ENCODE peak calls at places on chromosomes 13 and 19, in four cellular contexts. One of them, this sample, is unnamed.
A peak's percentile ranks its signal among the peaks of the same experiment; 100 is the strongest.

GRCh38 chr13:106524108-106524507 is 11.4 kb downstream of the EFNB2 start:
- DNase-seq in WERI-Rb-1: no peak
- DNase-seq in heart left ventricle: no peak
- DNase-seq in fibroblast of lung: no peak
- DNase-seq in this sample: no peak

GRCh38 chr19:45827459-45828093 is 12.5 kb upstream of the RSPH6A start:
- DNase-seq in heart left ventricle: no peak
- DNase-seq in fibroblast of lung: no peak
- DNase-seq in WERI-Rb-1: no peak
- DNase-seq in this sample: no peak

GRCh38 chr13:42538996-42539395 is 35.0 kb upstream of the TNFSF11 start:
- DNase-seq in WERI-Rb-1: no peak
- DNase-seq in heart left ventricle: no peak
- DNase-seq in fibroblast of lung: no peak
- DNase-seq in this sample: no peak

GRCh38 chr13:40269086-40269485 is 397.4 kb downstream of the FOXO1 start:
- DNase-seq in fibroblast of lung: peak; percentile 12
- DNase-seq in WERI-Rb-1: peak; percentile 8
- DNase-seq in heart left ventricle: peak; percentile 48
- DNase-seq in this sample: no peak

GRCh38 chr13:48318014-48318713 is 14.6 kb downstream of the RB1 start:
- DNase-seq in fibroblast of lung: no peak
- DNase-seq in heart left ventricle: peak; percentile 53
- DNase-seq in WERI-Rb-1: no peak
- DNase-seq in this sample: no peak

GRCh38 chr13:22789916-22790315 is 390.9 kb upstream of the SGCG start:
- DNase-seq in fibroblast of lung: no peak
- DNase-seq in heart left ventricle: no peak
- DNase-seq in WERI-Rb-1: no peak
- DNase-seq in this sample: no peak

GRCh38 chr13:46374710-46375109 is 12.3 kb downstream of the RUBCNL start:
- DNase-seq in WERI-Rb-1: no peak
- DNase-seq in heart left ventricle: no peak
- DNase-seq in fibroblast of lung: no peak
- DNase-seq in this sample: no peak

GRCh38 chr19:55461974-55462628 is 659 bp upstream of the ISOC2 start:
- DNase-seq in WERI-Rb-1: no peak
- DNase-seq in heart left ventricle: no peak
- DNase-seq in fibroblast of lung: peak; percentile 48
- DNase-seq in this sample: no peak

GRCh38 chr13:31122143-31122542 is 39.6 kb downstream of the HSPH1 start:
- DNase-seq in fibroblast of lung: no peak
- DNase-seq in heart left ventricle: no peak
- DNase-seq in WERI-Rb-1: no peak
- DNase-seq in this sample: no peak

GRCh38 chr19:16062789-16063188 is 13.5 kb upstream of the TPM4 start:
- DNase-seq in fibroblast of lung: no peak
- DNase-seq in WERI-Rb-1: peak; percentile 60
- DNase-seq in heart left ventricle: no peak
- DNase-seq in this sample: no peak

GRCh38 chr19:54439174-54439851 is 9.7 kb upstream of the LENG8 start:
- DNase-seq in heart left ventricle: peak; percentile 33
- DNase-seq in fibroblast of lung: peak; percentile 28
- DNase-seq in WERI-Rb-1: peak; percentile 69
- DNase-seq in this sample: no peak

GRCh38 chr13:27334774-27335490 is 64.3 kb downstream of the RASL11A start:
- DNase-seq in heart left ventricle: no peak
- DNase-seq in WERI-Rb-1: peak; percentile 83
- DNase-seq in fibroblast of lung: peak; percentile 55
- DNase-seq in this sample: no peak

GRCh38 chr19:2729943-2730818 is 9.0 kb upstream of the DIRAS1 start:
- DNase-seq in heart left ventricle: no peak
- DNase-seq in WERI-Rb-1: no peak
- DNase-seq in fibroblast of lung: no peak
- DNase-seq in this sample: no peak

GRCh38 chr13:68099616-68100015 is 869.5 kb upstream of the PCDH9 start:
- DNase-seq in WERI-Rb-1: no peak
- DNase-seq in heart left ventricle: no peak
- DNase-seq in fibroblast of lung: peak; percentile 77
- DNase-seq in this sample: no peak

GRCh38 chr19:482186-483041 is 13.9 kb upstream of the MADCAM1 start:
- DNase-seq in fibroblast of lung: no peak
- DNase-seq in WERI-Rb-1: no peak
- DNase-seq in heart left ventricle: peak; percentile 18
- DNase-seq in this sample: no peak

GRCh38 chr13:53238241-53238640 is 209.6 kb downstream of the OLFM4 start:
- DNase-seq in WERI-Rb-1: no peak
- DNase-seq in fibroblast of lung: no peak
- DNase-seq in heart left ventricle: no peak
- DNase-seq in this sample: no peak

GRCh38 chr19:2561895-2562294 is 86.0 kb downstream of the GADD45B start:
- DNase-seq in WERI-Rb-1: no peak
- DNase-seq in fibroblast of lung: no peak
- DNase-seq in heart left ventricle: peak; percentile 20
- DNase-seq in this sample: no peak

GRCh38 chr13:44207476-44207875 is 166.1 kb upstream of the SERP2 start:
- DNase-seq in heart left ventricle: no peak
- DNase-seq in WERI-Rb-1: no peak
- DNase-seq in fibroblast of lung: no peak
- DNase-seq in this sample: no peak

GRCh38 chr13:96958286-96958891 is 35.9 kb downstream of the OXGR1 start:
- DNase-seq in WERI-Rb-1: no peak
- DNase-seq in heart left ventricle: no peak
- DNase-seq in fibroblast of lung: peak; percentile 40
- DNase-seq in this sample: peak; percentile 15

GRCh38 chr13:41780736-41781708 is 179.9 kb downstream of the VWA8 start:
- DNase-seq in fibroblast of lung: peak; percentile 74
- DNase-seq in heart left ventricle: no peak
- DNase-seq in WERI-Rb-1: no peak
- DNase-seq in this sample: peak; percentile 22

GRCh38 chr13:41019578-41020347 is 647 bp upstream of the ELF1 start:
- DNase-seq in fibroblast of lung: no peak
- DNase-seq in heart left ventricle: no peak
- DNase-seq in WERI-Rb-1: peak; percentile 14
- DNase-seq in this sample: no peak

GRCh38 chr13:102645701-102646100 is 48.9 kb downstream of the TPP2 start:
- DNase-seq in heart left ventricle: no peak
- DNase-seq in WERI-Rb-1: peak; percentile 57
- DNase-seq in fibroblast of lung: no peak
- DNase-seq in this sample: no peak

GRCh38 chr13:28494861-28495585 is at the start of gene FLT1:
- DNase-seq in heart left ventricle: peak; percentile 78
- DNase-seq in fibroblast of lung: no peak
- DNase-seq in WERI-Rb-1: peak; percentile 71
- DNase-seq in this sample: no peak

DNA sequence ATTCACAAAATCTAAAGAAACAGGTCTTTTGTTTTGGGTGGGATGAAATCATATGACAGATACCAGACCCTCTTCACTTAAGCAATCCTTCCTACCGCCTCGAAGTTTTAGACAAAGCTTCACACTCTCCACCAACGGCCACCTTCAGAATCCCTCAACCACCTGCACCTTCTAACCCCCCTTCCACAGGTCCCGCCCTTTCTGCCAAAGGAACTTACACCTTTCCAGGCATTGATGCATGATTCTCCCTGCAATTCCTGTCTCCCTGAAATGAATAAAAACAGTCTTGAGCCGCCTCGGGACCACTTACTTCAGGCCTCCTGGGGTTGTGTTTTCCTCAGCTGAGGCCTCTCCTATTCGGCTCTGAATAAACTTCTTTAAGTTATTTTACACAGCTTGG is 869 bp downstream of the ZNF433 start:
- DNase-seq in WERI-Rb-1: peak; percentile 12
- DNase-seq in heart left ventricle: no peak
- DNase-seq in fibroblast of lung: peak; percentile 19
- DNase-seq in this sample: no peak
- H3K4me3 ChIP-seq in WERI-Rb-1: peak overlapping the region; percentile 98
- H3K4me3 ChIP-seq in heart left ventricle: peak overlapping the region; percentile 97
- H3K4me3 ChIP-seq in fibroblast of lung: peak overlapping the region; percentile 92
- H3K4me3 ChIP-seq in this sample: peak overlapping the region; percentile 56

GRCh38 chr19:10152100-10152499 is 32.4 kb upstream of the EIF3G start:
- DNase-seq in fibroblast of lung: no peak
- DNase-seq in WERI-Rb-1: no peak
- DNase-seq in heart left ventricle: no peak
- DNase-seq in this sample: no peak
- TF ChIP-seq CTCF in fibroblast of lung: no peak
- TF ChIP-seq CTCF in WERI-Rb-1: no peak
- TF ChIP-seq CTCF in heart left ventricle: no peak
- TF ChIP-seq CTCF in this sample: no peak

DNA sequence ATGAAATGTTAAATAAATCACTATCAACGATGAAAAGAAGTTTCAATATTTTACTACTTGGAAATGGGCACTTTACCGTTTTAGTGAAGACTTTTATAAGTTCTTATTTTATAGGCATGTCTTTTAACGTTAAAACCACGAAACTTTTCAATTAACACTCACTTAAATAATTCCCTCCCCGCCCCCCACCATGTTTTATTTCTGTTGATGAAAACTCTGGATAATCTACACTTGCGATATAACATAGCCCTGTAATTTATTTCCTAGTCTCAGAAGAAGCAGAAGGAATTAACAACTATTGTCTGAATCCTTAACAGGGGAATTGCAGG is 343 bp upstream of the ZNF285 start:
- DNase-seq in WERI-Rb-1: no peak
- DNase-seq in heart left ventricle: no peak
- DNase-seq in fibroblast of lung: no peak
- DNase-seq in this sample: no peak
- H3K4me3 ChIP-seq in WERI-Rb-1: peak overlapping the region; percentile 88
- H3K4me3 ChIP-seq in heart left ventricle: peak overlapping the region; percentile 52
- H3K4me3 ChIP-seq in fibroblast of lung: no peak overlapping the region
- H3K4me3 ChIP-seq in this sample: peak overlapping the region; percentile 58

GRCh38 chr19:3978145-3978544 is 7.1 kb downstream of the EEF2 start:
- DNase-seq in heart left ventricle: no peak
- DNase-seq in WERI-Rb-1: no peak
- DNase-seq in fibroblast of lung: no peak
- DNase-seq in this sample: no peak

GRCh38 chr19:3975637-3976087 is 4.8 kb upstream of the DAPK3 start:
- DNase-seq in heart left ventricle: peak; percentile 22
- DNase-seq in WERI-Rb-1: no peak
- DNase-seq in fibroblast of lung: no peak
- DNase-seq in this sample: no peak

GRCh38 chr19:3979289-3979673 is 6.0 kb downstream of the EEF2 start:
- DNase-seq in WERI-Rb-1: no peak
- DNase-seq in heart left ventricle: no peak
- DNase-seq in fibroblast of lung: no peak
- DNase-seq in this sample: no peak

GRCh38 chr19:3976495-3977241 is 5.8 kb upstream of the DAPK3 start:
- DNase-seq in fibroblast of lung: no peak
- DNase-seq in heart left ventricle: peak; percentile 91
- DNase-seq in WERI-Rb-1: no peak
- DNase-seq in this sample: no peak

DNA sequence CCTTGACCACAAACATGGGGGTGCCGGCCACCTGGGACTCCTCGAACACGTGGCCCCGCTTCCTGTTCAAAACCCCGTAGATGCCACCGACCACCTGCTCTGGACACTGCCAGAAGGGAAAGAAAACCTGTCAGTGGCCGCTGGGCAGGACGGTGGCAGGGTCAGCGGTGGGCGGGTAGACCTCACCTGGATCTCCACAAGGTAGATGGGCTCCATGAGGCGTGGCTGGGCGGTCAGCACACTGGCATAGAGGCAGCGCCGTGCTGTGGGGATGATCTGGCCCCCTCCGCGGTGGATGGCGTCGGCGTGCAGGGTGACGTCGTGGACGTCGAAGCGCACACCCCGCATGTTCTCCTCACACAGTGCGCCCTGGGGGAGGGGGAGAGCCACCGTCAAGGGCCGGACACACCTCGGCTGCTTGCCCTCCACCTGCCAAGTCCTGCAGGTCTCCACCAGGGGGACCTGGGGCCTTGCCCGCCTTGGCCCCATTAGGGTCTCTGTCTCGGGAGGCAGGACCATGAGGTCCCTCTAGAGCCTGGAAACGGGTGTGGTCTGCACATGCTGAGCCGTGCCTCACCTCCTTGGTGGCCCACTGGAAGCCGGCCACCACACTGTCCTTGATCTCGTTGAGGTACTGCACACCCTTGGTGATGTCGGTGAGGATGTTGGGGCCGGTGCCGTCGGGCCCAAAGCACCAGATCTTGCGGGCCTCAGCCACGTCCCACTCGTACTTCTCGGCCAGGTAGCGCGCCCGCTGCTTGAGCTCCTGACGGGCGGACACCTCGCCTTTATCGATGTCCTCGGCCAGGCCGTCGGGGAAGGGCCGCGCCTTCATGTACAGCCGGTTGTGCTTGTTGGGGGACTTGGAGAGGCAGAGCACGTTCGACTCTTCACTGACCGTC is 6.6 kb upstream of the DAPK3 start:
- DNase-seq in heart left ventricle: no peak
- DNase-seq in WERI-Rb-1: no peak
- DNase-seq in fibroblast of lung: no peak
- DNase-seq in this sample: no peak
- TF ChIP-seq CTCF in heart left ventricle: no peak
- TF ChIP-seq CTCF in WERI-Rb-1: peak; percentile 25
- TF ChIP-seq CTCF in fibroblast of lung: peak; percentile 8
- TF ChIP-seq CTCF in this sample: peak; percentile 23

DNA sequence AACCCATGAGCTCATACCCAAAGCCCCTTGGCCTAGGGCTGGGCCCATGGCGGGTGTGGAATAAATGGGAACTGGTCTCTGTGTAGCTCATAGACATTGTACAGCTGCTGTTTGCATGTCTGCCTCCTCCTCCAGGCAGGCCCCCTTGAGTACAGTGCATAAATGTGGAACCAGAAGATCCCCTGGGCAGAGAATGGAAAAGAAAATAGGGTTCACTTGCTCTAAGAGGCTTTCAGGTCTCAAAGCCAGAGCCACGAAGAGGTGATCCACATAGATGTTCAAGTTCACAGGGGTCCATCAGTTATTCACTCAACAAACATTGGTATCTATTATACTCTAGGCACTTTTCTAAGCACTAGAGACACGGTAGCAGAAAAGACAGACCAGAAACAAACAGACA is 79.2 kb upstream of the CACNA1A start:
- DNase-seq in WERI-Rb-1: no peak
- DNase-seq in heart left ventricle: no peak
- DNase-seq in fibroblast of lung: no peak
- DNase-seq in this sample: no peak
- H3K4me3 ChIP-seq in WERI-Rb-1: no peak overlapping the region
- H3K4me3 ChIP-seq in heart left ventricle: no peak overlapping the region
- H3K4me3 ChIP-seq in fibroblast of lung: no peak overlapping the region
- H3K4me3 ChIP-seq in this sample: no peak overlapping the region

DNA sequence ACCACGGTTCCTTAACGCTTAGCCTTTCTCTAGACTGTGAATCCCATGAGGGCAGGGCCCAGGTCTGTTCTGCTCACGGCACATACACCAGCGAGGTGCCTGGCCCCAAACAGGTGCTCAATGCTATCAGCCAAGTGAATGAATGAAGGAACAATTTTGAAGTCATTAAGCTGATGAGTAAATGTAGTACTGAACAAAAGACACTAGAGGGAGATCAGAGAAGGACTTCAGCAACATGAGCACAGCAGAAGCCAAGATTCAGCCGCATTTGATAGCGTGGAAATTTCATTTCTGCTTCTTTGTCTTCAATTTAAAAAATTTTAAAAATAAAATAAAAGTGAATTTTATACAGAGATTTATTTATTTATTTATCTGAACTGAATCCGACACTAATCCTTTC is 20.1 kb upstream of the MYO16 start:
- DNase-seq in fibroblast of lung: peak; percentile 42
- DNase-seq in WERI-Rb-1: no peak
- DNase-seq in heart left ventricle: no peak
- DNase-seq in this sample: peak; percentile 20
- TF ChIP-seq CTCF in fibroblast of lung: peak; percentile 47
- TF ChIP-seq CTCF in WERI-Rb-1: peak; percentile 67
- TF ChIP-seq CTCF in heart left ventricle: peak; percentile 57
- TF ChIP-seq CTCF in this sample: peak; percentile 45

This sample was measured in HFF-Myc.